ENCODE peak calls at places on chromosome 21, in six cellular contexts. One of them, this sample, is unnamed.

GRCh38 chr21:46641656-46642055 is 6.2 kb downstream of the PRMT2 start:
- DNase-seq in activated CD8-positive, alpha-beta T cell treated with anti-CD3 and anti-CD28 coated beads for 36 hours: no peak
- DNase-seq in MCF 10A: peak
- DNase-seq in fibroblast of lung: peak
- DNase-seq in heart right ventricle: no peak
- DNase-seq in spleen: no peak
- DNase-seq in this sample: no peak

GRCh38 chr21:27320868-27321267 is 354.0 kb upstream of the ADAMTS5 start:
- DNase-seq in activated CD8-positive, alpha-beta T cell treated with anti-CD3 and anti-CD28 coated beads for 36 hours: no peak
- DNase-seq in MCF 10A: no peak
- DNase-seq in fibroblast of lung: no peak
- DNase-seq in heart right ventricle: no peak
- DNase-seq in spleen: no peak
- DNase-seq in this sample: no peak

GRCh38 chr21:36450511-36450910 is 29.4 kb downstream of the CLDN14 start:
- DNase-seq in activated CD8-positive, alpha-beta T cell treated with anti-CD3 and anti-CD28 coated beads for 36 hours: no peak
- DNase-seq in MCF 10A: no peak
- DNase-seq in fibroblast of lung: peak
- DNase-seq in heart right ventricle: no peak
- DNase-seq in spleen: no peak
- DNase-seq in this sample: no peak

GRCh38 chr21:31795992-31796391 is 64.1 kb upstream of the SCAF4 start:
- DNase-seq in activated CD8-positive, alpha-beta T cell treated with anti-CD3 and anti-CD28 coated beads for 36 hours: no peak
- DNase-seq in MCF 10A: no peak
- DNase-seq in fibroblast of lung: no peak
- DNase-seq in heart right ventricle: no peak
- DNase-seq in spleen: no peak
- DNase-seq in this sample: no peak

GRCh38 chr21:46667191-46667734 is 31.8 kb downstream of the PRMT2 start:
- DNase-seq in activated CD8-positive, alpha-beta T cell treated with anti-CD3 and anti-CD28 coated beads for 36 hours: peak
- DNase-seq in MCF 10A: peak
- DNase-seq in fibroblast of lung: peak
- DNase-seq in heart right ventricle: no peak
- DNase-seq in spleen: no peak
- DNase-seq in this sample: no peak

GRCh38 chr21:41612674-41613250 is 104.8 kb upstream of the TMPRSS2 start:
- DNase-seq in activated CD8-positive, alpha-beta T cell treated with anti-CD3 and anti-CD28 coated beads for 36 hours: peak
- DNase-seq in MCF 10A: peak
- DNase-seq in fibroblast of lung: peak
- DNase-seq in heart right ventricle: peak
- DNase-seq in spleen: no peak
- DNase-seq in this sample: peak

GRCh38 chr21:39676054-39676771 is 63.5 kb downstream of the B3GALT5 start:
- DNase-seq in activated CD8-positive, alpha-beta T cell treated with anti-CD3 and anti-CD28 coated beads for 36 hours: no peak
- DNase-seq in MCF 10A: no peak
- DNase-seq in fibroblast of lung: peak
- DNase-seq in heart right ventricle: peak
- DNase-seq in spleen: no peak
- DNase-seq in this sample: no peak

GRCh38 chr21:35578350-35578782 is 482.0 kb downstream of the SETD4 start:
- DNase-seq in activated CD8-positive, alpha-beta T cell treated with anti-CD3 and anti-CD28 coated beads for 36 hours: no peak
- DNase-seq in MCF 10A: peak
- DNase-seq in fibroblast of lung: peak
- DNase-seq in heart right ventricle: no peak
- DNase-seq in spleen: no peak
- DNase-seq in this sample: no peak

GRCh38 chr21:15604424-15604823 is 125.4 kb upstream of the USP25 start:
- DNase-seq in activated CD8-positive, alpha-beta T cell treated with anti-CD3 and anti-CD28 coated beads for 36 hours: no peak
- DNase-seq in MCF 10A: peak
- DNase-seq in fibroblast of lung: peak
- DNase-seq in heart right ventricle: no peak
- DNase-seq in spleen: no peak
- DNase-seq in this sample: no peak

GRCh38 chr21:46173573-46173972 is 10.7 kb downstream of the SPATC1L start:
- DNase-seq in activated CD8-positive, alpha-beta T cell treated with anti-CD3 and anti-CD28 coated beads for 36 hours: no peak
- DNase-seq in MCF 10A: no peak
- DNase-seq in fibroblast of lung: no peak
- DNase-seq in heart right ventricle: no peak
- DNase-seq in spleen: no peak
- DNase-seq in this sample: peak

GRCh38 chr21:14585122-14585521 is 39.0 kb upstream of the SAMSN1 start:
- DNase-seq in activated CD8-positive, alpha-beta T cell treated with anti-CD3 and anti-CD28 coated beads for 36 hours: no peak
- DNase-seq in MCF 10A: no peak
- DNase-seq in fibroblast of lung: no peak
- DNase-seq in heart right ventricle: no peak
- DNase-seq in spleen: no peak
- DNase-seq in this sample: no peak

GRCh38 chr21:31370893-31371652 is 27.0 kb upstream of the TIAM1 start:
- DNase-seq in activated CD8-positive, alpha-beta T cell treated with anti-CD3 and anti-CD28 coated beads for 36 hours: no peak
- DNase-seq in MCF 10A: no peak
- DNase-seq in fibroblast of lung: peak
- DNase-seq in heart right ventricle: no peak
- DNase-seq in spleen: no peak
- DNase-seq in this sample: no peak

GRCh38 chr21:28126521-28127317 is 866.0 kb downstream of the LTN1 start:
- DNase-seq in activated CD8-positive, alpha-beta T cell treated with anti-CD3 and anti-CD28 coated beads for 36 hours: no peak
- DNase-seq in MCF 10A: no peak
- DNase-seq in fibroblast of lung: no peak
- DNase-seq in heart right ventricle: no peak
- DNase-seq in spleen: no peak
- DNase-seq in this sample: no peak

GRCh38 chr21:36330904-36331303 is 10.9 kb downstream of the MORC3 start:
- DNase-seq in activated CD8-positive, alpha-beta T cell treated with anti-CD3 and anti-CD28 coated beads for 36 hours: peak
- DNase-seq in MCF 10A: peak
- DNase-seq in fibroblast of lung: peak
- DNase-seq in heart right ventricle: peak
- DNase-seq in spleen: no peak
- DNase-seq in this sample: no peak

GRCh38 chr21:32335601-32336575 is 37.2 kb downstream of the MRAP start:
- DNase-seq in activated CD8-positive, alpha-beta T cell treated with anti-CD3 and anti-CD28 coated beads for 36 hours: no peak
- DNase-seq in MCF 10A: no peak
- DNase-seq in fibroblast of lung: peak
- DNase-seq in heart right ventricle: no peak
- DNase-seq in spleen: no peak
- DNase-seq in this sample: no peak

GRCh38 chr21:43283136-43283924 is 114.5 kb downstream of the CRYAA start:
- DNase-seq in activated CD8-positive, alpha-beta T cell treated with anti-CD3 and anti-CD28 coated beads for 36 hours: no peak
- DNase-seq in MCF 10A: no peak
- DNase-seq in fibroblast of lung: no peak
- DNase-seq in heart right ventricle: no peak
- DNase-seq in spleen: peak
- DNase-seq in this sample: peak

GRCh38 chr21:24045775-24046215 is 1561.5 kb downstream of the MRPL39 start:
- DNase-seq in activated CD8-positive, alpha-beta T cell treated with anti-CD3 and anti-CD28 coated beads for 36 hours: peak
- DNase-seq in MCF 10A: peak
- DNase-seq in fibroblast of lung: peak
- DNase-seq in heart right ventricle: peak
- DNase-seq in spleen: peak
- DNase-seq in this sample: no peak

GRCh38 chr21:39633770-39634181 is 21.0 kb downstream of the B3GALT5 start:
- DNase-seq in activated CD8-positive, alpha-beta T cell treated with anti-CD3 and anti-CD28 coated beads for 36 hours: no peak
- DNase-seq in MCF 10A: peak
- DNase-seq in fibroblast of lung: peak
- DNase-seq in heart right ventricle: no peak
- DNase-seq in spleen: no peak
- DNase-seq in this sample: no peak

GRCh38 chr21:42135386-42136040 is 64.4 kb downstream of the UMODL1 start:
- DNase-seq in activated CD8-positive, alpha-beta T cell treated with anti-CD3 and anti-CD28 coated beads for 36 hours: no peak
- DNase-seq in MCF 10A: no peak
- DNase-seq in fibroblast of lung: no peak
- DNase-seq in heart right ventricle: peak
- DNase-seq in spleen: no peak
- DNase-seq in this sample: no peak

GRCh38 chr21:23020969-23021368 is 2022.8 kb downstream of the NCAM2 start:
- DNase-seq in activated CD8-positive, alpha-beta T cell treated with anti-CD3 and anti-CD28 coated beads for 36 hours: no peak
- DNase-seq in MCF 10A: no peak
- DNase-seq in fibroblast of lung: no peak
- DNase-seq in heart right ventricle: no peak
- DNase-seq in spleen: no peak
- DNase-seq in this sample: no peak

GRCh38 chr21:42990251-42990650 is 15.9 kb downstream of the PKNOX1 start:
- DNase-seq in activated CD8-positive, alpha-beta T cell treated with anti-CD3 and anti-CD28 coated beads for 36 hours: no peak
- DNase-seq in MCF 10A: no peak
- DNase-seq in fibroblast of lung: no peak
- DNase-seq in heart right ventricle: no peak
- DNase-seq in spleen: no peak
- DNase-seq in this sample: no peak

DNA sequence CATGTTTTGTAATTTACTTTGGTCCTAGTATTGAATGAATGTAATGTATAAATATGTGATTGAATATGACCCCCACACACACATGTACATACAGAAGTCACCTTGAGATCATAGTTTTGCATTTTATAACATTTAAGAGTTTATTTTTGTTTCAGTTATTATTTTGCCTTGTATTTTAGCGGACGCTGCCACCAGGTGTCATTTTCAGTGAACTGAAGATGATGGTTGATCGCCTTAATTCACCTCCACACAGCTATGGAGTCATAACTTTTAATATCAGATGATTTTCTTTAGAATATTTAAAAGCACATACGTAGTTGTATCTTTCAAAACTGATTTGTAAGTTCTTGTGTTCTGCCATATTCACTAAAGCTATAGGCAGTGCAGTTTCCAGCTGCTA is 130.4 kb downstream of the DYRK1A start:
- DNase-seq in activated CD8-positive, alpha-beta T cell treated with anti-CD3 and anti-CD28 coated beads for 36 hours: peak
- DNase-seq in MCF 10A: peak
- DNase-seq in fibroblast of lung: no peak
- DNase-seq in heart right ventricle: no peak
- DNase-seq in spleen: no peak
- DNase-seq in this sample: no peak
- TF ChIP-seq CTCF in activated CD8-positive, alpha-beta T cell treated with anti-CD3 and anti-CD28 coated beads for 36 hours: peak
- TF ChIP-seq CTCF in MCF 10A: peak
- TF ChIP-seq CTCF in fibroblast of lung: peak
- TF ChIP-seq CTCF in heart right ventricle: peak
- TF ChIP-seq CTCF in spleen: no peak
- TF ChIP-seq CTCF in this sample: peak

GRCh38 chr21:25881524-25882376 is 147.0 kb downstream of the GABPA start:
- DNase-seq in activated CD8-positive, alpha-beta T cell treated with anti-CD3 and anti-CD28 coated beads for 36 hours: peak
- DNase-seq in MCF 10A: peak
- DNase-seq in fibroblast of lung: peak
- DNase-seq in heart right ventricle: peak
- DNase-seq in spleen: peak
- DNase-seq in this sample: no peak
- TF ChIP-seq CTCF in activated CD8-positive, alpha-beta T cell treated with anti-CD3 and anti-CD28 coated beads for 36 hours: peak
- TF ChIP-seq CTCF in MCF 10A: peak
- TF ChIP-seq CTCF in fibroblast of lung: peak
- TF ChIP-seq CTCF in heart right ventricle: peak
- TF ChIP-seq CTCF in spleen: peak
- TF ChIP-seq CTCF in this sample: peak

GRCh38 chr21:30166171-30166570 is 434 bp downstream of the CLDN17 start:
- DNase-seq in activated CD8-positive, alpha-beta T cell treated with anti-CD3 and anti-CD28 coated beads for 36 hours: no peak
- DNase-seq in MCF 10A: no peak
- DNase-seq in fibroblast of lung: no peak
- DNase-seq in heart right ventricle: no peak
- DNase-seq in spleen: no peak
- DNase-seq in this sample: no peak

GRCh38 chr21:30166705-30167104 is at the start of gene CLDN17:
- DNase-seq in activated CD8-positive, alpha-beta T cell treated with anti-CD3 and anti-CD28 coated beads for 36 hours: no peak
- DNase-seq in MCF 10A: no peak
- DNase-seq in fibroblast of lung: no peak
- DNase-seq in heart right ventricle: no peak
- DNase-seq in spleen: no peak
- DNase-seq in this sample: no peak

GRCh38 chr21:30168086-30168485 is 1.5 kb upstream of the CLDN17 start:
- DNase-seq in activated CD8-positive, alpha-beta T cell treated with anti-CD3 and anti-CD28 coated beads for 36 hours: no peak
- DNase-seq in MCF 10A: no peak
- DNase-seq in fibroblast of lung: no peak
- DNase-seq in heart right ventricle: no peak
- DNase-seq in spleen: no peak
- DNase-seq in this sample: no peak

GRCh38 chr21:30164796-30165195 is 1.8 kb downstream of the CLDN17 start:
- DNase-seq in activated CD8-positive, alpha-beta T cell treated with anti-CD3 and anti-CD28 coated beads for 36 hours: no peak
- DNase-seq in MCF 10A: peak
- DNase-seq in fibroblast of lung: no peak
- DNase-seq in heart right ventricle: no peak
- DNase-seq in spleen: no peak
- DNase-seq in this sample: no peak
- TF ChIP-seq CTCF in activated CD8-positive, alpha-beta T cell treated with anti-CD3 and anti-CD28 coated beads for 36 hours: no peak
- TF ChIP-seq CTCF in MCF 10A: no peak
- TF ChIP-seq CTCF in fibroblast of lung: no peak
- TF ChIP-seq CTCF in heart right ventricle: no peak
- TF ChIP-seq CTCF in spleen: no peak
- TF ChIP-seq CTCF in this sample: no peak

DNA sequence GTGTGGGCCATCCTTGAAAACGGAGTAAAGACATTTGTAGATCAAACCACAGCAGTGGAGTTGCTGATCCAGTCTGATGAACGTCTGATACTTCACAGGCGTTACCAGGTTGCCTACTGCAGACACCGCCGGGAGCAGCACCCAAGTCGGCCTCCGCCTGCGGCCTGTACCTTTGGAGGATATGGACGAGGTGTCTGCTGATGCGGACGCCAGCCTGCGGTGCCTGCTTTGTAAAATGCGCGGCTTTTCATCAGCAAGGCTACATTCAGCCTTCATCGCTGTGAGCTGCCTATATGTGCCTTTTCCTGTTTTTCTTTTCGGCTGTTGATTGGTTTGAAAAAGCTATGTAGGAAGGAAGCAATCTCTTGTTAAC is 16.0 kb downstream of the SLX9 start:
- DNase-seq in activated CD8-positive, alpha-beta T cell treated with anti-CD3 and anti-CD28 coated beads for 36 hours: no peak
- DNase-seq in MCF 10A: no peak
- DNase-seq in fibroblast of lung: no peak
- DNase-seq in heart right ventricle: no peak
- DNase-seq in spleen: peak
- DNase-seq in this sample: no peak
- TF ChIP-seq CTCF in activated CD8-positive, alpha-beta T cell treated with anti-CD3 and anti-CD28 coated beads for 36 hours: no peak
- TF ChIP-seq CTCF in MCF 10A: no peak
- TF ChIP-seq CTCF in fibroblast of lung: no peak
- TF ChIP-seq CTCF in heart right ventricle: no peak
- TF ChIP-seq CTCF in spleen: no peak
- TF ChIP-seq CTCF in this sample: no peak

This sample was measured in chondrocyte.